ENCODE peak calls at places on chromosomes 12 and 14, in ten cellular contexts. One of them, this sample, is unnamed.

GRCh38 chr14:26026384-26026783 is 571.4 kb downstream of the NOVA1 start:
- DNase-seq in fibroblast of lung: no peak
- DNase-seq in amniotic stem cell: no peak
- DNase-seq in fibroblast of gingiva: no peak
- DNase-seq in left colon: no peak
- DNase-seq in NCI-H226: no peak
- DNase-seq in NCI-H1417: no peak
- DNase-seq in GM10248: no peak
- DNase-seq in A549: no peak
- DNase-seq in stimulated activated effector memory CD8-positive, alpha-beta T cell treated with anti-CD3 and anti-CD28 coated beads, Interleukin-12 subunit alpha, Interleukin-12 subunit beta, amount 100 ng/mL, for 72 hours: no peak
- DNase-seq in this sample: no peak

GRCh38 chr12:38850463-38850862 is 54.9 kb downstream of the CPNE8 start:
- DNase-seq in fibroblast of lung: no peak
- DNase-seq in amniotic stem cell: no peak
- DNase-seq in fibroblast of gingiva: peak; percentile 43
- DNase-seq in left colon: no peak
- DNase-seq in NCI-H226: no peak
- DNase-seq in NCI-H1417: no peak
- DNase-seq in GM10248: no peak
- DNase-seq in A549: no peak
- DNase-seq in stimulated activated effector memory CD8-positive, alpha-beta T cell treated with anti-CD3 and anti-CD28 coated beads, Interleukin-12 subunit alpha, Interleukin-12 subunit beta, amount 100 ng/mL, for 72 hours: no peak
- DNase-seq in this sample: no peak

GRCh38 chr12:114779203-114779602 is 95.2 kb upstream of the TBX3 start:
- DNase-seq in fibroblast of lung: no peak
- DNase-seq in amniotic stem cell: no peak
- DNase-seq in fibroblast of gingiva: no peak
- DNase-seq in left colon: no peak
- DNase-seq in NCI-H226: no peak
- DNase-seq in NCI-H1417: no peak
- DNase-seq in GM10248: no peak
- DNase-seq in A549: no peak
- DNase-seq in stimulated activated effector memory CD8-positive, alpha-beta T cell treated with anti-CD3 and anti-CD28 coated beads, Interleukin-12 subunit alpha, Interleukin-12 subunit beta, amount 100 ng/mL, for 72 hours: no peak
- DNase-seq in this sample: no peak

GRCh38 chr12:23662966-23663365 is 286.5 kb downstream of the SOX5 start:
- DNase-seq in fibroblast of lung: peak; percentile 23
- DNase-seq in amniotic stem cell: no peak
- DNase-seq in fibroblast of gingiva: no peak
- DNase-seq in left colon: no peak
- DNase-seq in NCI-H226: no peak
- DNase-seq in NCI-H1417: no peak
- DNase-seq in GM10248: no peak
- DNase-seq in A549: no peak
- DNase-seq in stimulated activated effector memory CD8-positive, alpha-beta T cell treated with anti-CD3 and anti-CD28 coated beads, Interleukin-12 subunit alpha, Interleukin-12 subunit beta, amount 100 ng/mL, for 72 hours: no peak
- DNase-seq in this sample: no peak

GRCh38 chr12:56723889-56724659 is 1.0 kb downstream of the NACA start:
- DNase-seq in fibroblast of lung: peak; percentile 91
- DNase-seq in amniotic stem cell: peak; percentile 18
- DNase-seq in fibroblast of gingiva: peak; percentile 90
- DNase-seq in left colon: peak; percentile 72
- DNase-seq in NCI-H226: peak; percentile 25
- DNase-seq in NCI-H1417: no peak
- DNase-seq in GM10248: no peak
- DNase-seq in A549: no peak
- DNase-seq in stimulated activated effector memory CD8-positive, alpha-beta T cell treated with anti-CD3 and anti-CD28 coated beads, Interleukin-12 subunit alpha, Interleukin-12 subunit beta, amount 100 ng/mL, for 72 hours: no peak
- DNase-seq in this sample: peak; percentile 83

GRCh38 chr14:36035675-36036074 is 140.8 kb downstream of the PTCSC3 start:
- DNase-seq in fibroblast of lung: no peak
- DNase-seq in amniotic stem cell: no peak
- DNase-seq in fibroblast of gingiva: no peak
- DNase-seq in left colon: no peak
- DNase-seq in NCI-H226: no peak
- DNase-seq in NCI-H1417: no peak
- DNase-seq in GM10248: no peak
- DNase-seq in A549: no peak
- DNase-seq in stimulated activated effector memory CD8-positive, alpha-beta T cell treated with anti-CD3 and anti-CD28 coated beads, Interleukin-12 subunit alpha, Interleukin-12 subunit beta, amount 100 ng/mL, for 72 hours: no peak
- DNase-seq in this sample: no peak

GRCh38 chr12:27164330-27165045 is 79.6 kb upstream of the STK38L start:
- DNase-seq in fibroblast of lung: no peak
- DNase-seq in amniotic stem cell: no peak
- DNase-seq in fibroblast of gingiva: no peak
- DNase-seq in left colon: no peak
- DNase-seq in NCI-H226: no peak
- DNase-seq in NCI-H1417: peak; percentile 28
- DNase-seq in GM10248: no peak
- DNase-seq in A549: no peak
- DNase-seq in stimulated activated effector memory CD8-positive, alpha-beta T cell treated with anti-CD3 and anti-CD28 coated beads, Interleukin-12 subunit alpha, Interleukin-12 subunit beta, amount 100 ng/mL, for 72 hours: no peak
- DNase-seq in this sample: no peak

GRCh38 chr12:47224563-47225133 is 144.9 kb upstream of the AMIGO2 start:
- DNase-seq in fibroblast of lung: no peak
- DNase-seq in amniotic stem cell: no peak
- DNase-seq in fibroblast of gingiva: no peak
- DNase-seq in left colon: no peak
- DNase-seq in NCI-H226: no peak
- DNase-seq in NCI-H1417: no peak
- DNase-seq in GM10248: no peak
- DNase-seq in A549: no peak
- DNase-seq in stimulated activated effector memory CD8-positive, alpha-beta T cell treated with anti-CD3 and anti-CD28 coated beads, Interleukin-12 subunit alpha, Interleukin-12 subunit beta, amount 100 ng/mL, for 72 hours: no peak
- DNase-seq in this sample: no peak

GRCh38 chr14:99201351-99202073 is 70.5 kb downstream of the BCL11B start:
- DNase-seq in fibroblast of lung: no peak
- DNase-seq in amniotic stem cell: no peak
- DNase-seq in fibroblast of gingiva: no peak
- DNase-seq in left colon: no peak
- DNase-seq in NCI-H226: no peak
- DNase-seq in NCI-H1417: no peak
- DNase-seq in GM10248: no peak
- DNase-seq in A549: peak; percentile 21
- DNase-seq in stimulated activated effector memory CD8-positive, alpha-beta T cell treated with anti-CD3 and anti-CD28 coated beads, Interleukin-12 subunit alpha, Interleukin-12 subunit beta, amount 100 ng/mL, for 72 hours: no peak
- DNase-seq in this sample: no peak

GRCh38 chr12:95385246-95385645 is 88.7 kb upstream of the METAP2 start:
- DNase-seq in fibroblast of lung: peak; percentile 67
- DNase-seq in amniotic stem cell: peak; percentile 19
- DNase-seq in fibroblast of gingiva: peak; percentile 76
- DNase-seq in left colon: peak; percentile 32
- DNase-seq in NCI-H226: no peak
- DNase-seq in NCI-H1417: no peak
- DNase-seq in GM10248: no peak
- DNase-seq in A549: no peak
- DNase-seq in stimulated activated effector memory CD8-positive, alpha-beta T cell treated with anti-CD3 and anti-CD28 coated beads, Interleukin-12 subunit alpha, Interleukin-12 subunit beta, amount 100 ng/mL, for 72 hours: no peak
- DNase-seq in this sample: no peak

GRCh38 chr12:105220150-105220928 is 15.6 kb downstream of the APPL2 start:
- DNase-seq in fibroblast of lung: no peak
- DNase-seq in amniotic stem cell: no peak
- DNase-seq in fibroblast of gingiva: no peak
- DNase-seq in left colon: no peak
- DNase-seq in NCI-H226: no peak
- DNase-seq in NCI-H1417: no peak
- DNase-seq in GM10248: no peak
- DNase-seq in A549: no peak
- DNase-seq in stimulated activated effector memory CD8-positive, alpha-beta T cell treated with anti-CD3 and anti-CD28 coated beads, Interleukin-12 subunit alpha, Interleukin-12 subunit beta, amount 100 ng/mL, for 72 hours: no peak
- DNase-seq in this sample: no peak

GRCh38 chr12:7907009-7907408 is 29.0 kb downstream of the SLC2A3 start:
- DNase-seq in fibroblast of lung: peak; percentile 57
- DNase-seq in amniotic stem cell: no peak
- DNase-seq in fibroblast of gingiva: no peak
- DNase-seq in left colon: peak; percentile 35
- DNase-seq in NCI-H226: peak; percentile 29
- DNase-seq in NCI-H1417: no peak
- DNase-seq in GM10248: peak; percentile 21
- DNase-seq in A549: peak; percentile 90
- DNase-seq in stimulated activated effector memory CD8-positive, alpha-beta T cell treated with anti-CD3 and anti-CD28 coated beads, Interleukin-12 subunit alpha, Interleukin-12 subunit beta, amount 100 ng/mL, for 72 hours: no peak
- DNase-seq in this sample: peak; percentile 73

GRCh38 chr12:19190292-19191031 is 60.9 kb downstream of the PLEKHA5 start:
- DNase-seq in fibroblast of lung: peak; percentile 43
- DNase-seq in amniotic stem cell: peak; percentile 29
- DNase-seq in fibroblast of gingiva: no peak
- DNase-seq in left colon: no peak
- DNase-seq in NCI-H226: peak; percentile 53
- DNase-seq in NCI-H1417: no peak
- DNase-seq in GM10248: no peak
- DNase-seq in A549: no peak
- DNase-seq in stimulated activated effector memory CD8-positive, alpha-beta T cell treated with anti-CD3 and anti-CD28 coated beads, Interleukin-12 subunit alpha, Interleukin-12 subunit beta, amount 100 ng/mL, for 72 hours: no peak
- DNase-seq in this sample: peak; percentile 54

GRCh38 chr14:58772814-58773620 is 135.3 kb downstream of the DACT1 start:
- DNase-seq in fibroblast of lung: no peak
- DNase-seq in amniotic stem cell: no peak
- DNase-seq in fibroblast of gingiva: no peak
- DNase-seq in left colon: no peak
- DNase-seq in NCI-H226: no peak
- DNase-seq in NCI-H1417: peak; percentile 55
- DNase-seq in GM10248: no peak
- DNase-seq in A549: no peak
- DNase-seq in stimulated activated effector memory CD8-positive, alpha-beta T cell treated with anti-CD3 and anti-CD28 coated beads, Interleukin-12 subunit alpha, Interleukin-12 subunit beta, amount 100 ng/mL, for 72 hours: no peak
- DNase-seq in this sample: no peak

GRCh38 chr12:98516184-98516873 is 939 bp downstream of the TMPO start:
- DNase-seq in fibroblast of lung: peak; percentile 87
- DNase-seq in amniotic stem cell: peak; percentile 78
- DNase-seq in fibroblast of gingiva: peak; percentile 73
- DNase-seq in left colon: peak; percentile 78
- DNase-seq in NCI-H226: peak; percentile 80
- DNase-seq in NCI-H1417: peak; percentile 95
- DNase-seq in GM10248: peak; percentile 86
- DNase-seq in A549: peak; percentile 74
- DNase-seq in stimulated activated effector memory CD8-positive, alpha-beta T cell treated with anti-CD3 and anti-CD28 coated beads, Interleukin-12 subunit alpha, Interleukin-12 subunit beta, amount 100 ng/mL, for 72 hours: peak; percentile 61
- DNase-seq in this sample: peak; percentile 95

GRCh38 chr12:115639667-115640012 is 637.9 kb downstream of the MED13L start:
- DNase-seq in fibroblast of lung: no peak
- DNase-seq in amniotic stem cell: no peak
- DNase-seq in fibroblast of gingiva: no peak
- DNase-seq in left colon: no peak
- DNase-seq in NCI-H226: no peak
- DNase-seq in NCI-H1417: no peak
- DNase-seq in GM10248: no peak
- DNase-seq in A549: no peak
- DNase-seq in stimulated activated effector memory CD8-positive, alpha-beta T cell treated with anti-CD3 and anti-CD28 coated beads, Interleukin-12 subunit alpha, Interleukin-12 subunit beta, amount 100 ng/mL, for 72 hours: no peak
- DNase-seq in this sample: no peak

GRCh38 chr14:103721334-103722120 is 5.9 kb downstream of the ZFYVE21 start:
- DNase-seq in fibroblast of lung: no peak
- DNase-seq in amniotic stem cell: no peak
- DNase-seq in fibroblast of gingiva: no peak
- DNase-seq in left colon: no peak
- DNase-seq in NCI-H226: no peak
- DNase-seq in NCI-H1417: no peak
- DNase-seq in GM10248: no peak
- DNase-seq in A549: peak; percentile 42
- DNase-seq in stimulated activated effector memory CD8-positive, alpha-beta T cell treated with anti-CD3 and anti-CD28 coated beads, Interleukin-12 subunit alpha, Interleukin-12 subunit beta, amount 100 ng/mL, for 72 hours: no peak
- DNase-seq in this sample: no peak

GRCh38 chr12:51480978-51481377 is 56.3 kb downstream of the SLC4A8 start:
- DNase-seq in fibroblast of lung: no peak
- DNase-seq in amniotic stem cell: no peak
- DNase-seq in fibroblast of gingiva: no peak
- DNase-seq in left colon: no peak
- DNase-seq in NCI-H226: no peak
- DNase-seq in NCI-H1417: no peak
- DNase-seq in GM10248: peak; percentile 34
- DNase-seq in A549: no peak
- DNase-seq in stimulated activated effector memory CD8-positive, alpha-beta T cell treated with anti-CD3 and anti-CD28 coated beads, Interleukin-12 subunit alpha, Interleukin-12 subunit beta, amount 100 ng/mL, for 72 hours: no peak
- DNase-seq in this sample: no peak

GRCh38 chr12:117790198-117790597 is 178.6 kb downstream of the KSR2 start:
- DNase-seq in fibroblast of lung: no peak
- DNase-seq in amniotic stem cell: no peak
- DNase-seq in fibroblast of gingiva: no peak
- DNase-seq in left colon: no peak
- DNase-seq in NCI-H226: no peak
- DNase-seq in NCI-H1417: no peak
- DNase-seq in GM10248: no peak
- DNase-seq in A549: no peak
- DNase-seq in stimulated activated effector memory CD8-positive, alpha-beta T cell treated with anti-CD3 and anti-CD28 coated beads, Interleukin-12 subunit alpha, Interleukin-12 subunit beta, amount 100 ng/mL, for 72 hours: no peak
- DNase-seq in this sample: no peak

This sample was measured in RKO.